ENCODE peak calls at places on chromosome 15, in five cellular contexts. E, B, Z, I and G are unnamed samples.

GRCh38 chr15:99703603-99704443 is 29.4 kb downstream of the LYSMD4 start:
- DNase-seq in E (no peak), B (peak), Z (peak), I (no peak), G (no peak)

GRCh38 chr15:70195808-70196304 is 98.1 kb upstream of the TLE3 start:
- DNase-seq in E (peak), B (peak), Z (peak), I (peak), G (peak)

GRCh38 chr15:101590785-101591184 is 61.4 kb downstream of the TM2D3 start:
- DNase-seq in E (no peak), B (no peak), Z (no peak), I (no peak), G (no peak)

GRCh38 chr15:83206971-83207621 is 527 bp downstream of the HDGFL3 start:
- DNase-seq in E (no peak), B (peak), Z (no peak), I (peak), G (peak)

GRCh38 chr15:29695486-29696167 is 126.6 kb downstream of the TJP1 start:
- DNase-seq in E (no peak), B (no peak), Z (no peak), I (no peak), G (no peak)

GRCh38 chr15:37102315-37103021 is 2.1 kb upstream of the MEIS2 start:
- DNase-seq in E (no peak), B (peak), Z (no peak), I (peak), G (no peak)

GRCh38 chr15:63372753-63373152 is 8.9 kb downstream of the CA12 start:
- DNase-seq in E (no peak), B (peak), Z (no peak), I (peak), G (no peak)

GRCh38 chr15:57881361-57881760 is 174.8 kb downstream of the POLR2M start:
- DNase-seq in E (no peak), B (peak), Z (no peak), I (no peak), G (no peak)

GRCh38 chr15:45581919-45582318 is 5.3 kb upstream of the BLOC1S6 start:
- DNase-seq in E (no peak), B (no peak), Z (no peak), I (no peak), G (no peak)

GRCh38 chr15:72368315-72368714 is 7.5 kb downstream of the HEXA start:
- DNase-seq in E (no peak), B (no peak), Z (no peak), I (no peak), G (no peak)

GRCh38 chr15:75673426-75674247 is 25.9 kb downstream of the SNX33 start:
- DNase-seq in E (no peak), B (peak), Z (no peak), I (peak), G (peak)

GRCh38 chr15:43881944-43882343 is 55.1 kb downstream of the WDR76 start:
- DNase-seq in E (no peak), B (peak), Z (no peak), I (no peak), G (no peak)

GRCh38 chr15:95134306-95135100 is 903.1 kb downstream of the MCTP2 start:
- DNase-seq in E (no peak), B (peak), Z (no peak), I (no peak), G (no peak)

GRCh38 chr15:83158393-83158792 is 49.2 kb downstream of the HDGFL3 start:
- DNase-seq in E (no peak), B (peak), Z (no peak), I (no peak), G (no peak)

GRCh38 chr15:99430881-99431401 is 134.8 kb upstream of the MEF2A start:
- DNase-seq in E (no peak), B (no peak), Z (no peak), I (no peak), G (peak)

GRCh38 chr15:78540955-78541743 is 905 bp downstream of the PSMA4 start:
- DNase-seq in E (no peak), B (peak), Z (no peak), I (no peak), G (no peak)

GRCh38 chr15:79329186-79329611 is 18.3 kb downstream of the TMED3 start:
- DNase-seq in E (no peak), B (peak), Z (peak), I (peak), G (no peak)

GRCh38 chr15:33320017-33320416 is 9.2 kb downstream of the RYR3 start:
- DNase-seq in E (no peak), B (no peak), Z (no peak), I (no peak), G (no peak)
- H3K27ac ChIP-seq in E (no peak), B (no peak), Z (no peak), I (no peak), G (no peak)

GRCh38 chr15:74662064-74662860 is 33.6 kb downstream of the EDC3 start:
- DNase-seq in E (no peak), B (no peak), Z (no peak), I (no peak), G (no peak)
- H3K27ac ChIP-seq in E (no peak), B (no peak), Z (no peak), I (no peak), G (no peak)

GRCh38 chr15:65863106-65863505 is 6.2 kb upstream of the RAB11A start:
- DNase-seq in E (no peak), B (no peak), Z (no peak), I (no peak), G (no peak)
- H3K27ac ChIP-seq in E (no peak), B (no peak), Z (no peak), I (no peak), G (no peak)

DNA sequence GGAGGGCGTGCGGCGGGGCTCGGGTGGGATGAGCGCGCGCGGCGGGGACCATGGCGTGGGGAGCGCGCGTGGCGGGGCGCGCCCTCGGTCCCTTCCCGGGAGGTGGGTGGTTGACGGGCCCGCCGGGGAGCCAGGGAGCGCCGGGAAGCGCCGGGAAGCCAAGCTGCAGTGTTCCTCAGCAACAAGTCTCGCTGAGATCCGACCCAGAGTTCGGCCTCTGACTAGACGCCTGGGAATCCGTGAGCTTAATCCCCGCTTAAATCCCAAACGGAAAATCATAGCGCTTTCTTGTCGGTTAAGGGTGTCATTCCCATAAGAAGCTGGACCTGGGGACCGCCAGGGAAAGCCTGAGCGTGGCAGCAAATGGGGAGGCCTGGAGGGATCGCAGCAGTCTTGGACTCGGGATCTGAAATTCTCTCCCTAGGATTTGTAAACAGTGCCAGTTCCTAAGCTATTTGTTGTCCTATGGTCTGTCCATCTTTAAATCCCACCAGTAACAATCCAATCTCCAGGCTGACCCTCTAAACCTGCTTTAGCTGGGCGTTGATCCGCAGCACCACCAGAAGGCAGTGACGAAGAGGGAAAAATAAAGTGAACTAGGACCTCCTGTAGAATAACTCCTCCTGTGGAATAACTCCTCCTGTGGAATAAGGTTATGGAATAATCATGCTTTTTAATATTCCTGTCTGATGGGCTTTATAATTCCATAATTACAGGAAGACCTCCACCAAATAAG is 560 bp upstream of the NEDD4 start:
- DNase-seq in E (no peak), B (peak), Z (peak), I (peak), G (no peak)
- H3K27ac ChIP-seq in E (peak), B (peak), Z (peak), I (peak), G (peak)

GRCh38 chr15:60392601-60392985 is 5.2 kb downstream of the ANXA2 start:
- DNase-seq in E (no peak), B (peak), Z (no peak), I (peak), G (no peak)

GRCh38 chr15:60392986-60393811 is 4.6 kb downstream of the ANXA2 start:
- DNase-seq in E (no peak), B (peak), Z (no peak), I (peak), G (peak)

GRCh38 chr15:60390231-60390630 is 7.6 kb downstream of the ANXA2 start:
- DNase-seq in E (no peak), B (peak), Z (no peak), I (no peak), G (no peak)

GRCh38 chr15:60390931-60391501 is 6.8 kb downstream of the ANXA2 start:
- DNase-seq in E (no peak), B (peak), Z (no peak), I (peak), G (peak)

GRCh38 chr15:60391722-60392340 is 6.0 kb downstream of the ANXA2 start:
- DNase-seq in E (no peak), B (peak), Z (no peak), I (no peak), G (no peak)
- H3K27ac ChIP-seq in E (no peak), B (peak), Z (no peak), I (peak), G (peak)

DNA sequence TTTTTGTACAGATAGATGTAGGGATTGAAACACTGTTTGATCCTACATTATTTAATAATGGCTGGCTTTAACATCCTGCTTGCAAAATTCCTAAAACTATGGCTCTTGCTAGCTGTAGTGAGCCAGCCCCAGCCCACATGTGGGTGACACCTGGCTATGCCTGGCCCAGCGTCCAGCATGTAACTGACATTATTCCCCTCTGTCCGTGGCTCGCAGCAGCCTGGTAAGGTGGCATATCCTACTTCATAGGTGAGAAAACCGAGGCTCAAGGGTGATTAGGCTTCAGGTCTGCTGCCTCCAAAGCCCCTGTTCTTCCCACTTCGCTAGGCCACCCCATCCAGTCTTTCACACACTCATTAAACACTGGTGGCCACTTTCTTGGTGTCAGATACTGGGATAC is 1.6 kb downstream of the CALML4 start:
- DNase-seq in E (no peak), B (no peak), Z (no peak), I (no peak), G (no peak)
- H3K27ac ChIP-seq in E (no peak), B (no peak), Z (no peak), I (no peak), G (no peak)

GRCh38 chr15:38690221-38690620 is 125.6 kb upstream of the RASGRP1 start:
- DNase-seq in E (no peak), B (no peak), Z (no peak), I (no peak), G (no peak)

GRCh38 chr15:38685686-38686339 is 121.2 kb upstream of the RASGRP1 start:
- DNase-seq in E (no peak), B (no peak), Z (no peak), I (no peak), G (no peak)

GRCh38 chr15:38687340-38687739 is 122.7 kb upstream of the RASGRP1 start:
- DNase-seq in E (no peak), B (peak), Z (no peak), I (no peak), G (no peak)

GRCh38 chr15:38688761-38689160 is 124.1 kb upstream of the RASGRP1 start:
- DNase-seq in E (no peak), B (no peak), Z (no peak), I (no peak), G (no peak)

GRCh38 chr15:38688096-38688495 is 123.5 kb upstream of the RASGRP1 start:
- DNase-seq in E (no peak), B (no peak), Z (no peak), I (no peak), G (no peak)
- H3K27ac ChIP-seq in E (no peak), B (no peak), Z (no peak), I (no peak), G (no peak)

DNA sequence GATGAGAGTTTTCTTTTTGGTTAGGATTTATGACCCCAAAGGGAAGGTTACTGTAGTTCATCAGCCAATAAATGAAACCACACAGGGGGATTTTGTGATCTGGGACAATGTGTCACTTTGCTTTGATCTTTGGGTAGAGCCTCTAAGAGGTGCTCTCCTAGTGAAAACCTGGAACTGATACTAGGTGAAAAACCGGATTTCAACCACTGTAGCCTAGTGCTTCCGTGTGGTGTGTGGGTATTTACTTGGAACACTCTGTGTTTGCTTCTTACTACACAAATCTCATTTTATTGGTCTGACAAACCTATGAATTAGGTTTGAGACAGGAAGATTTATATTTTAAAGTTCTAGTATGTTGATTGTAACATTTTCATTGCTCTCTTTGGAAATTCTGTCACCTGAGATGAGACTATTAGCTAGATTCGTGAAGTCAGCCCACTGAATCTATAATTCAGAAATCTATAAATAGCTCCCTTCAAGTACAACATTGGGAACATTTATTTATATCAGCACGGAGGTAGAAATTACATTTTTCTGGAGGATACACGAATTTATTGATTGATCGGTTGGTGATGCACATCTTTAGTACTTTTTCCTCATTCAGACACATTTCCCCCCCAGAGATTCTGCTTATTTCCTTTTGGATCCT is 119.8 kb downstream of the AKAP13 start:
- DNase-seq in E (no peak), B (no peak), Z (no peak), I (no peak), G (no peak)
- H3K27ac ChIP-seq in E (no peak), B (no peak), Z (no peak), I (no peak), G (no peak)

GRCh38 chr15:40942337-40942854 is 10.9 kb upstream of the CHAC1 start:
- DNase-seq in E (no peak), B (peak), Z (no peak), I (peak), G (no peak)
- H3K27ac ChIP-seq in E (peak), B (no peak), Z (peak), I (peak), G (peak)